ENCODE peak calls at places on chromosomes 4 and X, in four cellular contexts. Y is GM23248, C is PC-3, W is colonic mucosa. E is an unnamed sample. For H3K4me1, the result is how much of the 10 kb centered on the place peaks cover.

GRCh38 chr4:79652726-79653125 is 244.7 kb upstream of the GK2 start:
- DNase-seq in Y (no peak), C (no peak), W (no peak), E (no peak)

GRCh38 chr4:173801876-173802713 is 272.1 kb upstream of the HAND2 start:
- DNase-seq in Y (peak), C (no peak), W (no peak), E (no peak)

GRCh38 chrX:43961699-43962098 is 11.5 kb downstream of the NDP start:
- DNase-seq in Y (no peak), C (peak), W (no peak), E (peak)

GRCh38 chr4:16264798-16265197 is 38.5 kb upstream of the TAPT1 start:
- DNase-seq in Y (peak), C (peak), W (no peak), E (peak)

GRCh38 chr4:8346838-8347605 is 77.5 kb downstream of the HTRA3 start:
- DNase-seq in Y (no peak), C (no peak), W (no peak), E (no peak)

GRCh38 chr4:111064342-111064993 is 441.6 kb upstream of the PITX2 start:
- DNase-seq in Y (peak), C (peak), W (no peak), E (peak)

GRCh38 chrX:153807976-153808375 is 13.5 kb downstream of the SSR4 start:
- DNase-seq in Y (no peak), C (no peak), W (no peak), E (no peak)

GRCh38 chr4:76694056-76694455 is 203.9 kb downstream of the SOWAHB start:
- DNase-seq in Y (no peak), C (peak), W (no peak), E (no peak)

GRCh38 chrX:136250191-136251041 is 784 bp downstream of the MAP7D3 start:
- DNase-seq in Y (peak), C (no peak), W (no peak), E (no peak)

GRCh38 chr4:155526452-155527169 is 140.0 kb upstream of the GUCY1A1 start:
- DNase-seq in Y (no peak), C (no peak), W (no peak), E (no peak)

GRCh38 chr4:145785391-145786008 is 105.6 kb downstream of the C4orf51 start:
- DNase-seq in Y (peak), C (peak), W (no peak), E (no peak)

GRCh38 chr4:6337331-6337935 is 67.8 kb downstream of the WFS1 start:
- DNase-seq in Y (no peak), C (no peak), W (no peak), E (peak)

GRCh38 chr4:185101354-185101890 is 41.6 kb upstream of the SLC25A4 start:
- DNase-seq in Y (no peak), C (no peak), W (no peak), E (no peak)

GRCh38 chr4:141132689-141133145 is 552 bp downstream of the RNF150 start:
- DNase-seq in Y (peak), C (no peak), W (peak), E (no peak)

GRCh38 chrX:1767026-1767425 is 152.2 kb downstream of the ASMT start:
- DNase-seq in Y (no peak), C (no peak), W (no peak), E (no peak)

GRCh38 chr4:140980426-140981200 is 152.7 kb downstream of the RNF150 start:
- DNase-seq in Y (no peak), C (no peak), W (no peak), E (no peak)

GRCh38 chr4:131609039-131609438 is 1540.1 kb upstream of the PCDH10 start:
- DNase-seq in Y (no peak), C (no peak), W (no peak), E (no peak)

GRCh38 chr4:80233390-80233789 is 33.1 kb upstream of the FGF5 start:
- DNase-seq in Y (no peak), C (no peak), W (no peak), E (no peak)

GRCh38 chr4:118968006-118968405 is 79.4 kb downstream of the SYNPO2 start:
- DNase-seq in Y (peak), C (peak), W (peak), E (peak)

GRCh38 chr4:4422856-4423485 is 36.1 kb downstream of the NSG1 start:
- DNase-seq in Y (no peak), C (no peak), W (no peak), E (no peak)

GRCh38 chrX:46649421-46650260 is 76.1 kb downstream of the CHST7 start:
- DNase-seq in Y (peak), C (no peak), W (no peak), E (peak)

GRCh38 chr4:144645621-144646522 is at the start of gene HHIP:
- DNase-seq in Y (peak), C (peak), W (peak), E (no peak)

GRCh38 chrX:77484045-77484444 is 36.9 kb downstream of the FGF16 start:
- DNase-seq in Y (no peak), C (no peak), W (no peak), E (no peak)

GRCh38 chr4:153792893-153793227 is 4.0 kb upstream of the SFRP2 start:
- DNase-seq in Y (no peak), C (no peak), W (no peak), E (no peak)

GRCh38 chr4:1041936-1042330 is 30.5 kb downstream of the FGFRL1 start:
- DNase-seq in Y (no peak), C (no peak), W (no peak), E (no peak)

GRCh38 chrX:87299563-87300160 is 217.9 kb upstream of the KLHL4 start:
- DNase-seq in Y (peak), C (peak), W (no peak), E (peak)

GRCh38 chrX:6021316-6022091 is 207.2 kb downstream of the NLGN4X start:
- DNase-seq in Y (peak), C (peak), W (peak), E (peak)

GRCh38 chr4:38322709-38323108 is 341.3 kb upstream of the KLF3 start:
- DNase-seq in Y (peak), C (peak), W (no peak), E (no peak)

GRCh38 chr4:44623687-44624086 is 27.7 kb downstream of the YIPF7 start:
- DNase-seq in Y (no peak), C (no peak), W (no peak), E (no peak)
- H3K4me1 ChIP-seq in Y (under half), C (under half), W (under half), E (under half)

GRCh38 chr4:152660526-152660925 is 19.3 kb downstream of the TMEM154 start:
- DNase-seq in Y (no peak), C (no peak), W (no peak), E (no peak)
- H3K27ac ChIP-seq in Y (no peak), C (no peak), W (no peak), E (peak)

DNA sequence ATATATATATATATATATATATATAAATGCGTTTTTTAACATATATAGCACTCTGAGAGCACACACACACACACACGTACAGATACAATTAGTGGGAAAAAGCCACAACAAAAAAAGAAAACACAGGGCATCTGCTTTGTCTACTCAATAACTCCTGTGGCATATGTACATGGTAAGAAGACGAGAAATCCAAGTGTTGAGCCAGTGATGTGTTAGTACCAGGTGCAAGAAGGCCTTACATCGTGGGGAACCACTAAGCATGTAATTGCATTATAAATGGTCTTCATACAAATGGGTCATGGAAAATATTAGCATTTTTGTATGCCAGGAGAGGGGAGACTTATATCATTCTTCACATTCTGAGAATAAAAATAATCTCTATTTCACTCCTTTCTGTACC is 62.7 kb upstream of the FAM47B start:
- DNase-seq in Y (no peak), C (no peak), W (no peak), E (no peak)
- H3K9ac ChIP-seq in Y (no peak), C (no peak), W (no peak), E (no peak)

GRCh38 chr4:26822546-26822945 is 38.1 kb upstream of the STIM2 start:
- DNase-seq in Y (no peak), C (no peak), W (no peak), E (no peak)

GRCh38 chr4:26820346-26820745 is 40.3 kb upstream of the STIM2 start:
- DNase-seq in Y (no peak), C (no peak), W (no peak), E (no peak)

GRCh38 chr4:26821677-26822503 is 38.8 kb upstream of the STIM2 start:
- DNase-seq in Y (peak), C (peak), W (peak), E (no peak)

GRCh38 chr4:26826721-26827120 is 33.9 kb upstream of the STIM2 start:
- DNase-seq in Y (no peak), C (no peak), W (peak), E (no peak)

GRCh38 chr4:26823583-26823982 is 37.1 kb upstream of the STIM2 start:
- DNase-seq in Y (no peak), C (no peak), W (no peak), E (no peak)
- H3K4me1 ChIP-seq in Y (under half), C (under half), W (under half), E (under half)

E was measured in MM.1S.